ENCODE peak calls at places on chromosomes 4 and X, in five cellular contexts. One of them, this sample, is unnamed.

GRCh38 chr4:109548655-109549054 is 11.4 kb upstream of the MCUB start:
- DNase-seq in astrocyte of the spinal cord: peak
- DNase-seq in WERI-Rb-1: no peak
- DNase-seq in astrocyte: peak
- DNase-seq in mammary epithelial cell: peak
- DNase-seq in this sample: peak

GRCh38 chr4:143406523-143406922 is 69.8 kb downstream of the GAB1 start:
- DNase-seq in mammary epithelial cell: peak
- DNase-seq in astrocyte of the spinal cord: peak
- DNase-seq in astrocyte: peak
- DNase-seq in WERI-Rb-1: no peak
- DNase-seq in this sample: peak

GRCh38 chrX:1392376-1393130 is 640 bp upstream of the SLC25A6 start:
- DNase-seq in mammary epithelial cell: peak
- DNase-seq in astrocyte of the spinal cord: peak
- DNase-seq in WERI-Rb-1: peak
- DNase-seq in astrocyte: peak
- DNase-seq in this sample: peak

GRCh38 chr4:33160126-33160525 is 2440.0 kb downstream of the PCDH7 start:
- DNase-seq in WERI-Rb-1: peak
- DNase-seq in astrocyte of the spinal cord: no peak
- DNase-seq in astrocyte: no peak
- DNase-seq in mammary epithelial cell: no peak
- DNase-seq in this sample: peak

GRCh38 chr4:68892861-68893260 is 58.7 kb downstream of the UGT2A3 start:
- DNase-seq in WERI-Rb-1: no peak
- DNase-seq in astrocyte of the spinal cord: no peak
- DNase-seq in astrocyte: no peak
- DNase-seq in mammary epithelial cell: no peak
- DNase-seq in this sample: no peak

GRCh38 chrX:19958530-19959486 is 32.1 kb downstream of the BCLAF3 start:
- DNase-seq in astrocyte of the spinal cord: no peak
- DNase-seq in astrocyte: no peak
- DNase-seq in WERI-Rb-1: no peak
- DNase-seq in mammary epithelial cell: no peak
- DNase-seq in this sample: no peak

GRCh38 chrX:132407704-132408103 is 81.1 kb downstream of the MBNL3 start:
- DNase-seq in astrocyte of the spinal cord: no peak
- DNase-seq in WERI-Rb-1: no peak
- DNase-seq in mammary epithelial cell: no peak
- DNase-seq in astrocyte: no peak
- DNase-seq in this sample: no peak

GRCh38 chrX:110477593-110478228 is 119.1 kb downstream of the RTL9 start:
- DNase-seq in WERI-Rb-1: no peak
- DNase-seq in mammary epithelial cell: peak
- DNase-seq in astrocyte: no peak
- DNase-seq in astrocyte of the spinal cord: no peak
- DNase-seq in this sample: no peak

GRCh38 chr4:104449537-104449936 is 45.2 kb downstream of the CXXC4 start:
- DNase-seq in mammary epithelial cell: peak
- DNase-seq in astrocyte: no peak
- DNase-seq in WERI-Rb-1: no peak
- DNase-seq in astrocyte of the spinal cord: no peak
- DNase-seq in this sample: no peak

GRCh38 chr4:104446431-104446925 is 48.2 kb downstream of the CXXC4 start:
- DNase-seq in mammary epithelial cell: no peak
- DNase-seq in astrocyte: no peak
- DNase-seq in astrocyte of the spinal cord: no peak
- DNase-seq in WERI-Rb-1: no peak
- DNase-seq in this sample: no peak

GRCh38 chr4:104457308-104457981 is 37.2 kb downstream of the CXXC4 start:
- DNase-seq in astrocyte of the spinal cord: no peak
- DNase-seq in mammary epithelial cell: no peak
- DNase-seq in astrocyte: no peak
- DNase-seq in WERI-Rb-1: no peak
- DNase-seq in this sample: no peak

GRCh38 chr4:104447346-104447745 is 47.3 kb downstream of the CXXC4 start:
- DNase-seq in astrocyte: peak
- DNase-seq in WERI-Rb-1: no peak
- DNase-seq in mammary epithelial cell: no peak
- DNase-seq in astrocyte of the spinal cord: peak
- DNase-seq in this sample: no peak

GRCh38 chr4:104451573-104451972 is 43.1 kb downstream of the CXXC4 start:
- DNase-seq in WERI-Rb-1: peak
- DNase-seq in mammary epithelial cell: peak
- DNase-seq in astrocyte of the spinal cord: peak
- DNase-seq in astrocyte: peak
- DNase-seq in this sample: no peak
- TF ChIP-seq CTCF in WERI-Rb-1: peak
- TF ChIP-seq CTCF in mammary epithelial cell: peak
- TF ChIP-seq CTCF in astrocyte of the spinal cord: peak
- TF ChIP-seq CTCF in astrocyte: peak
- TF ChIP-seq CTCF in this sample: no peak

DNA sequence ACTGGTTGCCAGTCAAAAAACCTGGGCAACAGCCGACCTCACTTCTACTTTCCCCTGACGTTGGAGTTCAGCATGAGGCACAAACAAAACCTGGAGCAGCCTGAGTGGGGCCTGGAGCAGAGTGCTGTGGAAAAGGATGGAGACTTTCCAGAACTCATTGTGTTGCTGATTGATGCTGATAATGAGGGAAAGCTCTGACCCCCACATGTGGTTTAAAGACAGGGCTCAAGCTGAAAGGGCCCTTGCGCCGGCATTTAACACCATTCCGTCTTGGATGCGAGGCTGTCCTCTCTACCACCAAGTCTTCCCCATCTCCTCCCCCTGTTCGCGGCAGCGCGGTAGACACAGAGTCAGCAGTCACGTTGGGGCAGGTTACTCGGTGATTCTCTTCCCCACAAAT is 630 bp downstream of the CCDC158 start:
- DNase-seq in astrocyte: no peak
- DNase-seq in astrocyte of the spinal cord: no peak
- DNase-seq in mammary epithelial cell: no peak
- DNase-seq in WERI-Rb-1: no peak
- DNase-seq in this sample: no peak
- H3K4me3 ChIP-seq in astrocyte: peak
- H3K4me3 ChIP-seq in astrocyte of the spinal cord: peak
- H3K4me3 ChIP-seq in mammary epithelial cell: peak
- H3K4me3 ChIP-seq in WERI-Rb-1: no peak
- H3K4me3 ChIP-seq in this sample: peak

DNA sequence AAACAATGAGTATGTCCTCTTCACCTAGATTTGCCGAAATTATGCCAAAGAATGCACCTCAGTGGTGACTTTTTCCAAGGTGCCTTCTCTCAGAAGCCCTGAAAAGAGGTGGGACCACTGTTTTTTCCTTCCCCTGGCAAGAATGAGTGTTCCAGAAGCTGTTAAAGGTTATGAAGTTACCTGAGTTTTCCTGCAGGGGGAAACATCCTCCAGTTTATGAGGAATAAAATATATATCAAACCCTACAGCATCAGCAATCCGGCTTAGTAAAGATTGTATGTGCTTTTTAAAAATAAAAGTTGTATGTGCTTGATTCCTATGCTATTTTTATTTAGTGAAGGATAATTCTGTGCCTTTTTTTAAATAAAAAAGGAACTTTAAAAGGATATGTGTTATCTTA is 73.3 kb downstream of the RBM46 start:
- DNase-seq in astrocyte: no peak
- DNase-seq in mammary epithelial cell: peak
- DNase-seq in astrocyte of the spinal cord: no peak
- DNase-seq in WERI-Rb-1: no peak
- DNase-seq in this sample: no peak
- TF ChIP-seq CTCF in astrocyte: peak
- TF ChIP-seq CTCF in mammary epithelial cell: peak
- TF ChIP-seq CTCF in astrocyte of the spinal cord: peak
- TF ChIP-seq CTCF in WERI-Rb-1: peak
- TF ChIP-seq CTCF in this sample: no peak

DNA sequence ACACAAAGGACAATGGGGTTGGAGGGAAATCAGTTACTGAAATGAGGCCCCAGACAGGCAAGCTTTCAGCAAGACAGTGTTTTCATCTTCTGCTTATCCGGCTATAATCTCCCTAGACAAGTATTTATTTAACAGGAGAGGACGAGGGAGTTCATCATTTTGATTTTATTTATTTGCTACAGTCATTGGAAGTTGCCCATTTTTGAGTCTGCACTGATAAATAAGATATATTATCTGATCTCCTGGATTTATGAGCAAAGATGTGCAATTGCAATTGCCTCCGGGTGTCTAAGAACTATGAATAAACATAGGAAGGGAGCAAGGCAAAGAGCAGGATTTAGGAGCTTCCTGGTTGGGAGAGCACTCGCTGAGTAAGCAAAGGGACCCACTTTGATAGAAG is 263.2 kb upstream of the EDA2R start:
- DNase-seq in WERI-Rb-1: no peak
- DNase-seq in mammary epithelial cell: no peak
- DNase-seq in astrocyte: no peak
- DNase-seq in astrocyte of the spinal cord: no peak
- DNase-seq in this sample: no peak
- H3K4me3 ChIP-seq in WERI-Rb-1: no peak
- H3K4me3 ChIP-seq in mammary epithelial cell: no peak
- H3K4me3 ChIP-seq in astrocyte: no peak
- H3K4me3 ChIP-seq in astrocyte of the spinal cord: no peak
- H3K4me3 ChIP-seq in this sample: no peak

GRCh38 chr4:182309877-182310276 is 66.7 kb downstream of the TENM3 start:
- DNase-seq in astrocyte: no peak
- DNase-seq in mammary epithelial cell: no peak
- DNase-seq in astrocyte of the spinal cord: no peak
- DNase-seq in WERI-Rb-1: no peak
- DNase-seq in this sample: no peak

GRCh38 chr4:182310316-182310715 is 67.1 kb downstream of the TENM3 start:
- DNase-seq in astrocyte of the spinal cord: no peak
- DNase-seq in astrocyte: peak
- DNase-seq in WERI-Rb-1: no peak
- DNase-seq in mammary epithelial cell: no peak
- DNase-seq in this sample: no peak

GRCh38 chr4:182307746-182308145 is 64.5 kb downstream of the TENM3 start:
- DNase-seq in astrocyte: peak
- DNase-seq in WERI-Rb-1: no peak
- DNase-seq in mammary epithelial cell: peak
- DNase-seq in astrocyte of the spinal cord: peak
- DNase-seq in this sample: peak

GRCh38 chr4:182303847-182304246 is 60.6 kb downstream of the TENM3 start:
- DNase-seq in mammary epithelial cell: no peak
- DNase-seq in astrocyte of the spinal cord: no peak
- DNase-seq in astrocyte: no peak
- DNase-seq in WERI-Rb-1: no peak
- DNase-seq in this sample: no peak

DNA sequence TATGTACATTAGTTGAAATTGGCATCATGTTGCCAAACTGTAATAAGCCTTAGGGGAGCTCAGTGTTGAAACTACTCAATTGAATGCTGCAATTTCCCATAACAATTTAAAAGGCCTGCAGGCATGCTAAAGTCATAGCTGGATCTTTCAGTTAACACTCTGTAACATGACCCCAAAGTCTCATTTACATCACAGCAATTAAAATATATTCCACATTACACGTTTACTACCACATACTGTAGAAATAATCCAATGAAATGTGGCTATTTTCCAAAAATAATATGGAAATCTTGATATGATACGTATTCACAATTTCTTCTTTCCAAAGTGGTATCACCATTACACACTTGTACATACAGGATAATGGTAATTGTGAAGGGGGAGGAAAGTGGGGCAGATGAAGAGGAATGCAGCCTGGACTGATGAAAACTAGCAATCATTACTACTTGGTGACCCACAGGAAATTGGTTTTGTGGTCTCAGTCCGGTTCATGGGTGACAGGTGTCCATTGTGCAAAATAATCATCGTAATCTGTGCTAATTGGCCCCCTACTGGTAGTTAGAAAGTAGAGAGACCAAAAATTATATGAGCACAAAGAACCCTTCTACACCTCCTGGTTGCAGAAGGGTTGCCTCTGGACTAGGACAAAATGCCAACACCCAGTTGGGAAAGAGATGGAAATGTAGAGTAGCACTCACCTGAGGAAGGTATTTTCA is 63.7 kb downstream of the TENM3 start:
- DNase-seq in astrocyte: peak
- DNase-seq in WERI-Rb-1: no peak
- DNase-seq in astrocyte of the spinal cord: peak
- DNase-seq in mammary epithelial cell: peak
- DNase-seq in this sample: peak
- TF ChIP-seq CTCF in astrocyte: peak
- TF ChIP-seq CTCF in WERI-Rb-1: peak
- TF ChIP-seq CTCF in astrocyte of the spinal cord: peak
- TF ChIP-seq CTCF in mammary epithelial cell: peak
- TF ChIP-seq CTCF in this sample: peak

GRCh38 chr4:77349361-77349760 is 192.4 kb downstream of the CCNG2 start:
- DNase-seq in astrocyte: no peak
- DNase-seq in astrocyte of the spinal cord: no peak
- DNase-seq in WERI-Rb-1: no peak
- DNase-seq in mammary epithelial cell: no peak
- DNase-seq in this sample: no peak

GRCh38 chr4:77354550-77354949 is 197.5 kb downstream of the CCNG2 start:
- DNase-seq in astrocyte of the spinal cord: no peak
- DNase-seq in astrocyte: no peak
- DNase-seq in WERI-Rb-1: no peak
- DNase-seq in mammary epithelial cell: no peak
- DNase-seq in this sample: no peak

GRCh38 chr4:77348815-77349214 is 191.8 kb downstream of the CCNG2 start:
- DNase-seq in mammary epithelial cell: no peak
- DNase-seq in astrocyte of the spinal cord: no peak
- DNase-seq in astrocyte: no peak
- DNase-seq in WERI-Rb-1: no peak
- DNase-seq in this sample: no peak

GRCh38 chr4:77349796-77350195 is 192.8 kb downstream of the CCNG2 start:
- DNase-seq in mammary epithelial cell: peak
- DNase-seq in astrocyte: no peak
- DNase-seq in WERI-Rb-1: no peak
- DNase-seq in astrocyte of the spinal cord: no peak
- DNase-seq in this sample: peak

DNA sequence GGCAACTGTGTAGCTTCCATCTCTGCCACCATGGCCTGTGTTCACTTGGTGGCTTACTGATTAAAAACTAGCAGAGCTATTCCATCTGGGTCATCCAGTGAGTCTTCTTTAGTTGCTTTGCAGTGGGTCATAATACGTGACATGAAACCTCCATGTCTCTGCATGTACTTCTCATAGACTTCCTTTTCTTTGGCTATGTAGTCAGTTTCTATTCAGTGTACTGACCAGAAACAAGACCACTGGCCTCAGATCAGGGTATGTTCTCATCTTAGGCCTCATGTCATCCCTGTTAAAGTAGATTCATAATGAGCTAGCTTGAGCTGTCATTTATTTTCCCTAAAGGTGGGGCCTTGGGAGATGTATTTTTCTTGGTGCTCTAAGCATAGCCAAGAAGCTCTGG is 195.2 kb downstream of the CCNG2 start:
- DNase-seq in mammary epithelial cell: no peak
- DNase-seq in astrocyte: no peak
- DNase-seq in WERI-Rb-1: no peak
- DNase-seq in astrocyte of the spinal cord: no peak
- DNase-seq in this sample: no peak
- H3K4me3 ChIP-seq in mammary epithelial cell: no peak
- H3K4me3 ChIP-seq in astrocyte: no peak
- H3K4me3 ChIP-seq in WERI-Rb-1: no peak
- H3K4me3 ChIP-seq in astrocyte of the spinal cord: no peak
- H3K4me3 ChIP-seq in this sample: no peak

DNA sequence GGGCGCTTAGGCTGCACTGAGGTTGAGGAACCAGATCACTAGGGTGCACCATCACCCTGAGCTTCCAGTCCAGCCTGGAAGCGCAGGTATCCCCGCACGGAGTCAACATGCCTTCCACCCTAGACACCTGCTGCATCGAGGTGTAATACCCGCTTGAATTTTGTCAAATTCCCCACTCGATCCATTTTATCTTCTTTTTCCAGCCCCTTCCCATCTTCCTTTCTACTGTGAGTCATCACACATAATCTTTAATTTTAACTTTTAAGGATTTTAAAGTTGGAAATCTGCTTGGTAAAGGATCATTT is 824 bp downstream of the PLK4 start:
- DNase-seq in astrocyte of the spinal cord: no peak
- DNase-seq in WERI-Rb-1: no peak
- DNase-seq in astrocyte: no peak
- DNase-seq in mammary epithelial cell: no peak
- DNase-seq in this sample: no peak
- TF ChIP-seq CTCF in astrocyte of the spinal cord: no peak
- TF ChIP-seq CTCF in WERI-Rb-1: peak
- TF ChIP-seq CTCF in astrocyte: no peak
- TF ChIP-seq CTCF in mammary epithelial cell: no peak
- TF ChIP-seq CTCF in this sample: no peak